ENCODE peak calls at places on chromosome 4, in nine cellular contexts. B is retinal pigment epithelial cell, L is psoas muscle, T is OCI-LY7, N is neural progenitor cell, S is bronchial epithelial cell, J is lower lobe of right lung, G is fibroblast of pulmonary artery, Q is uterus. D is an unnamed sample.

GRCh38 chr4:129998436-129999150 is 902.6 kb downstream of the C4orf33 start:
- DNase-seq in B (no peak), L (no peak), N (no peak), T (no peak), J (no peak), G (no peak), Q (no peak), S (no peak), D (no peak)

GRCh38 chr4:7048642-7049041 is 5.5 kb downstream of the TADA2B start:
- DNase-seq in T (no peak), N (no peak), Q (no peak), S (no peak), G (no peak), L (no peak), J (no peak), B (no peak), D (peak)

GRCh38 chr4:19319607-19320006 is 932.1 kb upstream of the SLIT2 start:
- DNase-seq in B (no peak), Q (no peak), S (no peak), N (peak), T (no peak), G (peak), L (no peak), J (no peak), D (no peak)

GRCh38 chr4:22190855-22191254 is 242.3 kb upstream of the KCNIP4 start:
- DNase-seq in T (no peak), B (peak), G (peak), J (no peak), L (no peak), N (no peak), S (peak), Q (no peak), D (no peak)

GRCh38 chr4:7342223-7342576 is 92.5 kb downstream of the PSAPL1 start:
- DNase-seq in L (no peak), T (no peak), N (no peak), S (no peak), Q (no peak), J (no peak), G (no peak), B (no peak), D (no peak)

GRCh38 chr4:109801895-109802319 is at the start of gene CFI:
- DNase-seq in G (peak), Q (no peak), S (peak), T (no peak), J (no peak), B (peak), L (no peak), N (no peak), D (no peak)

GRCh38 chr4:181896609-181897008 is 346.6 kb upstream of the TENM3 start:
- DNase-seq in L (no peak), Q (no peak), J (no peak), T (no peak), S (no peak), B (no peak), G (peak), N (peak), D (no peak)

GRCh38 chr4:986428-986948 is 356 bp upstream of the IDUA start:
- DNase-seq in N (no peak), G (no peak), S (no peak), Q (no peak), B (no peak), L (no peak), J (no peak), T (no peak), D (no peak)

GRCh38 chr4:1347410-1347864 is 429 bp downstream of the UVSSA start:
- DNase-seq in L (peak), G (peak), B (peak), N (no peak), J (peak), Q (peak), T (peak), S (peak), D (peak)

GRCh38 chr4:173527103-173527876 is 2.7 kb downstream of the HAND2 start:
- DNase-seq in L (no peak), G (peak), B (no peak), Q (no peak), N (peak), S (no peak), T (no peak), J (no peak), D (no peak)

GRCh38 chr4:75484195-75484594 is 30.0 kb downstream of the RCHY1 start:
- DNase-seq in T (no peak), L (no peak), B (no peak), Q (no peak), S (no peak), J (no peak), G (no peak), N (peak), D (no peak)

GRCh38 chr4:153242848-153243324 is 38.6 kb downstream of the TRIM2 start:
- DNase-seq in B (no peak), G (no peak), J (no peak), T (no peak), L (no peak), S (no peak), N (no peak), Q (no peak), D (no peak)

GRCh38 chr4:167885872-167886271 is 206.5 kb upstream of the ANXA10 start:
- DNase-seq in T (no peak), B (no peak), S (peak), J (no peak), G (no peak), Q (no peak), N (no peak), L (no peak), D (no peak)

GRCh38 chr4:168631241-168632151 is 134.6 kb downstream of the PALLD start:
- DNase-seq in S (peak), L (peak), J (peak), B (no peak), G (peak), N (peak), T (no peak), Q (peak), D (peak)

GRCh38 chr4:139457318-139457717 is 3.4 kb downstream of the RAB33B start:
- DNase-seq in G (no peak), L (no peak), Q (no peak), S (peak), J (no peak), B (peak), T (no peak), N (no peak), D (no peak)

GRCh38 chr4:7086384-7086783 is 18.5 kb upstream of the GRPEL1 start:
- DNase-seq in Q (no peak), N (no peak), L (no peak), S (no peak), G (no peak), T (no peak), J (no peak), B (no peak), D (no peak)

GRCh38 chr4:156933633-156934258 is 37.9 kb downstream of the PDGFC start:
- DNase-seq in S (peak), N (no peak), G (peak), J (no peak), L (no peak), Q (no peak), T (no peak), B (peak), D (no peak)

GRCh38 chr4:68461790-68462189 is 14.5 kb downstream of the TMPRSS11E start:
- DNase-seq in L (no peak), S (peak), Q (no peak), N (no peak), G (no peak), T (no peak), J (no peak), B (no peak), D (no peak)

GRCh38 chr4:139027771-139028170 is 12.2 kb downstream of the NOCT start:
- DNase-seq in T (no peak), G (no peak), B (no peak), N (no peak), L (no peak), J (no peak), Q (no peak), S (no peak), D (no peak)

GRCh38 chr4:105963461-105964400 is 68.5 kb downstream of the NPNT start:
- DNase-seq in N (no peak), G (no peak), S (peak), B (peak), T (no peak), Q (no peak), L (no peak), J (no peak), D (no peak)

GRCh38 chr4:7803371-7803770 is 136.3 kb downstream of the AFAP1 start:
- DNase-seq in S (no peak), B (no peak), N (no peak), J (no peak), L (no peak), Q (no peak), T (no peak), G (no peak), D (no peak)

GRCh38 chr4:158015241-158015640 is 157.6 kb downstream of the GASK1B start:
- DNase-seq in G (peak), J (no peak), T (no peak), L (no peak), N (no peak), S (peak), B (no peak), Q (no peak), D (no peak)

GRCh38 chr4:108483077-108483476 is 137.3 kb upstream of the RPL34 start:
- DNase-seq in T (no peak), B (no peak), N (no peak), G (no peak), L (no peak), Q (no peak), J (no peak), S (no peak), D (no peak)

GRCh38 chr4:48184891-48185290 is 50.8 kb upstream of the TXK start:
- DNase-seq in S (no peak), B (no peak), N (no peak), T (no peak), Q (no peak), G (no peak), L (no peak), J (no peak), D (no peak)

GRCh38 chr4:89110541-89110985 is 770 bp upstream of the TIGD2 start:
- DNase-seq in S (no peak), G (no peak), N (no peak), T (no peak), L (peak), Q (no peak), B (no peak), J (no peak), D (no peak)

GRCh38 chr4:125085-125820 is 952 bp downstream of the ZNF718 start:
- DNase-seq in B (peak), S (peak), L (peak), N (peak), T (peak), Q (no peak), G (peak), J (peak), D (peak)

GRCh38 chr4:45640281-45640680 is 483.6 kb downstream of the GABRG1 start:
- DNase-seq in G (no peak), B (no peak), T (no peak), S (no peak), L (no peak), N (no peak), Q (no peak), J (no peak), D (no peak)

GRCh38 chr4:20418865-20419451 is 167.3 kb downstream of the SLIT2 start:
- DNase-seq in L (no peak), N (peak), B (no peak), T (peak), S (peak), G (peak), Q (no peak), J (no peak), D (no peak)

GRCh38 chr4:3701271-3702083 is 64.7 kb upstream of the ADRA2C start:
- DNase-seq in J (peak), L (no peak), T (no peak), B (no peak), Q (no peak), G (no peak), S (no peak), N (peak), D (peak)

GRCh38 chr4:6987566-6987920 is 55.6 kb upstream of the TADA2B start:
- DNase-seq in Q (no peak), S (peak), J (no peak), B (no peak), N (peak), L (no peak), G (peak), T (peak), D (no peak)

GRCh38 chr4:82898322-82899243 is 2.0 kb upstream of the THAP9 start:
- DNase-seq in Q (no peak), T (peak), N (no peak), G (peak), S (peak), B (no peak), L (no peak), J (no peak), D (no peak)

GRCh38 chr4:152957437-152958185 is 21.5 kb downstream of the FHDC1 start:
- DNase-seq in S (no peak), Q (peak), J (peak), L (no peak), N (no peak), G (no peak), B (no peak), T (no peak), D (no peak)

GRCh38 chr4:122285285-122285684 is 93.5 kb upstream of the ADAD1 start:
- DNase-seq in S (peak), Q (no peak), N (no peak), G (peak), B (no peak), T (no peak), J (no peak), L (no peak), D (no peak)

GRCh38 chr4:14906805-14907204 is 95.5 kb upstream of the CPEB2 start:
- DNase-seq in T (no peak), S (no peak), L (no peak), G (no peak), N (no peak), B (no peak), J (no peak), Q (no peak), D (no peak)

GRCh38 chr4:74946196-74946595 is 13.3 kb downstream of the PARM1 start:
- DNase-seq in N (no peak), J (no peak), L (no peak), G (no peak), T (no peak), S (no peak), Q (no peak), B (no peak), D (no peak)

GRCh38 chr4:5399790-5400421 is 308.5 kb downstream of the EVC2 start:
- DNase-seq in N (peak), T (peak), G (peak), B (peak), L (no peak), J (no peak), Q (no peak), S (peak), D (no peak)

GRCh38 chr4:23766334-23766733 is 123.5 kb downstream of the PPARGC1A start:
- DNase-seq in G (no peak), J (no peak), N (no peak), L (no peak), Q (no peak), T (no peak), B (no peak), S (no peak), D (no peak)

GRCh38 chr4:114078636-114079035 is 99.2 kb upstream of the ARSJ start:
- DNase-seq in B (no peak), T (no peak), N (no peak), Q (no peak), J (no peak), L (no peak), S (no peak), G (peak), D (no peak)

GRCh38 chr4:74365761-74366160 is 816 bp downstream of the EREG start:
- DNase-seq in B (no peak), N (peak), L (no peak), G (peak), S (no peak), J (no peak), T (no peak), Q (no peak), D (peak)

DNA sequence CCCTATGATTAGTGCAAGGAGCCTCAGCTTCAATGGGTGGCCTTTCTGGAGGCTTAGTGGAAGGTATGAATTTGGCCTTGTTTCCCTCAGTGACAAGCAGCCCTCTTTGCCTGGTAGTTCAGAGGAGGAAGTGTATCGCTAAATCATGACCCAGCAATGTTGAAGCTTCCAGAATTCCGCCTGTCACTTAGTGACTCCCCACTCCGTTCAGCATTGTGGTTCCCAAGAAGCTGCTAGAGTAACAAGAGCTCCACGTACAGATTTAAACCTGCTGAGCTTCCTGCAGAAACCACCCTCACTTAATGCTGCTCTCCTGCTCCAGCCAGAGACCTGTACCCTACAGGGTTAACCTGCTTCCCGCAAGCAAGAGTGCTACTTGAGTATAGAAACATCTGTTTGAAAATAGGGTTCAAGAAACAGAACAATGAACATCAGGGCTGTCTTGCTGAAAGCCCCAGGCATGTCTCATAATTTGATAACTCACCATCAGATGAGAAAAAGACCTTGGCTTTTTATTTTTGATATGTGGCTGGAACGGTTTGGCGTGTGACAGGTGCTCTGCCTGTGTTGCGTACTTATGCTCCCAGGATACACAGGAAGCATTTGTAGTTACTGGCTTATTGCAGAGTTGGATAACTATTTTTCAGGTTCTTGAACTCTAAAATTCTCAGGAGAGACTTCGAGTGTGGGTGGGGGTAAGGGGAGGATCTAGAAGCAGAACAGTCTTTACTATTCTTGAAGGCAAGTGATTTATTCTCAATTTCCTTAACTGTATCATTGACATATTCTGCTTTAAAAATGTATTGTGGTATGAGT is 105.3 kb downstream of the UCHL1 start:
- DNase-seq in L (no peak), N (peak), Q (no peak), G (no peak), B (no peak), T (no peak), J (no peak), S (no peak), D (no peak)
- H3K4me3 ChIP-seq in L (peak), N (peak), Q (peak), G (peak), B (peak), T (no peak), J (peak), S (peak), D (peak)

GRCh38 chr4:140757220-140757607 is 1.0 kb upstream of the TBC1D9 start:
- DNase-seq in Q (no peak), S (no peak), N (peak), J (no peak), T (no peak), G (no peak), B (no peak), L (no peak), D (no peak)
- H3K4me3 ChIP-seq in Q (peak), S (peak), N (peak), J (peak), T (peak), G (peak), B (peak), L (peak), D (peak)

GRCh38 chr4:99894998-99895397 is 771 bp upstream of the LAMTOR3 start:
- DNase-seq in B (no peak), L (no peak), T (no peak), N (no peak), Q (no peak), J (no peak), G (no peak), S (no peak), D (no peak)
- H3K4me3 ChIP-seq in B (peak), L (peak), T (peak), N (peak), Q (peak), J (peak), G (peak), S (no peak), D (peak)

GRCh38 chr4:125313497-125313896 is 1.3 kb upstream of the FAT4 start:
- DNase-seq in B (peak), T (peak), L (no peak), Q (peak), J (no peak), N (peak), S (peak), G (peak), D (no peak)
- H3K4me3 ChIP-seq in B (no peak), T (no peak), L (no peak), Q (no peak), J (peak), N (peak), S (no peak), G (no peak), D (no peak)

DNA sequence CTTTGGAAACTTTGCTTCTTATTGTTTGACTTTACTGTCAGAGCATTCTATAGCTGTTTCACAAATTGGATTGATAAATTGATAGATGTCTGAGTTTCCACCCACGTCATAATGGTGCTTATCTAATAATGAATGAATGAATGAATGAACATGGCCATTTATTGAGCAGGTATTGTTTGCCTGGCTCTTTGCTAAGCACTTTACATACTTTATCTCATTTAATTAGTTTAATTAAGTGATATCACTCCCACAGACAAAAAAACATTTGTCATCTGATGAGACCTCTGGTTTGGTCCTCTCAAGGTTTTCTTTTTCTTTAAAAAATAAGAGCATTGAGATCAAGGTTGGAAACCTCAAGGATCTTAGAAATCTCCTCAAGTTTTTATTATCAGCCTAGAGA is 2.8 kb downstream of the FRAS1 start:
- DNase-seq in J (no peak), B (no peak), L (no peak), G (no peak), Q (no peak), T (no peak), N (no peak), S (no peak), D (no peak)
- H3K4me3 ChIP-seq in J (no peak), B (no peak), L (no peak), G (no peak), Q (no peak), T (no peak), N (peak), S (no peak), D (no peak)

DNA sequence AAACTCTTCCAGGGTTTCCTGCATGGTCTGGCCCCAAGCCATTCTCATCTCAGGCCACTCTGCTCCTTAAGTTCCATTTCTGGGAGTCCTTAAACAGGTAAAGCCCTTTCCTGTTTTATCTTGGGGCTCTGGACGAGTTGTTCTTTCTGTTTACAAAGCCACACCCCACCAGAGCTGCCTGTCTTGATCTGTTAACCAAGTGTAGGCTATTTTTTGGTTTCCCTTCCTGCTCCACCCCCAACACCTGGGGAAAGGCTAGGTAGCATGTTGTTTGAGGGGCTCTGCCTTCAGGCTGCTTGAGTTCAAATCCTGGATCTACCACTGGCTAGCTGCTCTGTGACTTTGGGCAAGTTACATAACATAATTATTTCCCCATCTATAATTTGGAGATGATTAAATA is 40.0 kb downstream of the ERVMER34-1 start:
- DNase-seq in N (no peak), G (no peak), L (no peak), Q (no peak), J (no peak), B (no peak), S (peak), T (peak), D (no peak)
- H3K4me3 ChIP-seq in N (no peak), G (no peak), L (no peak), Q (no peak), J (no peak), B (no peak), S (no peak), T (peak), D (no peak)